ENCODE peak calls at places on chromosome 20, in nine cellular contexts. F is left lung; Y is CD8-positive, alpha-beta T cell; B is naive thymus-derived CD4-positive, alpha-beta T cell; N is aorta; J is GM12865; W is cardiac muscle cell; R is WERI-Rb-1; Q is body of pancreas. P is an unnamed sample.

GRCh38 chr20:34938466-34939163 is 17.0 kb downstream of the GSS start:
- DNase-seq in B (no peak), Y (no peak), F (peak; percentile 76), W (no peak), J (no peak), Q (peak; percentile 76), N (peak; percentile 78), R (no peak), P (peak; percentile 95)

GRCh38 chr20:24157213-24157612 is 168.6 kb upstream of the GGTLC1 start:
- DNase-seq in N (no peak), W (no peak), Y (peak; percentile 11), F (no peak), R (no peak), J (peak; percentile 3), B (no peak), Q (no peak), P (no peak)

GRCh38 chr20:1267161-1267560 is 1.1 kb downstream of the SNPH start:
- DNase-seq in W (no peak), B (no peak), Y (no peak), F (no peak), R (no peak), N (no peak), Q (no peak), J (no peak), P (no peak)

GRCh38 chr20:12354725-12355124 is 437.0 kb downstream of the BTBD3 start:
- DNase-seq in Y (no peak), J (no peak), B (no peak), W (peak; percentile 48), F (no peak), Q (no peak), N (no peak), R (no peak), P (no peak)

GRCh38 chr20:51930775-51931174 is 128.5 kb upstream of the SALL4 start:
- DNase-seq in Y (no peak), F (no peak), R (peak; percentile 48), J (no peak), Q (no peak), B (no peak), N (no peak), W (peak; percentile 90), P (no peak)

GRCh38 chr20:11178946-11179654 is 505.3 kb upstream of the JAG1 start:
- DNase-seq in Y (no peak), N (no peak), B (no peak), J (no peak), Q (no peak), F (no peak), W (peak; percentile 44), R (no peak), P (no peak)

GRCh38 chr20:3808141-3808479 is 12.0 kb downstream of the CDC25B start:
- DNase-seq in B (no peak), J (no peak), R (no peak), N (peak; percentile 92), Q (peak; percentile 86), F (peak; percentile 91), W (peak; percentile 91), Y (no peak), P (no peak)

GRCh38 chr20:48523191-48523757 is 304.5 kb downstream of the PREX1 start:
- DNase-seq in J (peak; percentile 50), N (no peak), B (no peak), F (no peak), R (no peak), Q (peak; percentile 22), W (peak; percentile 91), Y (no peak), P (peak; percentile 6)

GRCh38 chr20:46720776-46721425 is 11.5 kb downstream of the SLC2A10 start:
- DNase-seq in R (no peak), F (no peak), W (no peak), Q (no peak), Y (no peak), J (no peak), N (no peak), B (no peak), P (no peak)

GRCh38 chr20:43537921-43538854 is 20.6 kb upstream of the SGK2 start:
- DNase-seq in N (peak; percentile 85), Q (peak; percentile 87), B (peak; percentile 31), Y (peak; percentile 12), W (peak; percentile 73), J (peak; percentile 59), R (peak; percentile 66), F (peak; percentile 47), P (peak; percentile 65)

GRCh38 chr20:17589161-17589834 is 19.4 kb downstream of the DSTN start:
- DNase-seq in B (no peak), F (no peak), Y (no peak), J (no peak), N (no peak), Q (no peak), R (no peak), W (no peak), P (no peak)

GRCh38 chr20:20223981-20224380 is 143.9 kb upstream of the INSM1 start:
- DNase-seq in F (no peak), N (no peak), J (no peak), W (no peak), Q (no peak), B (no peak), R (no peak), Y (no peak), P (no peak)

GRCh38 chr20:57173986-57174385 is 92.5 kb downstream of the BMP7 start:
- DNase-seq in F (no peak), Y (no peak), J (no peak), R (no peak), B (no peak), Q (no peak), N (peak; percentile 28), W (no peak), P (no peak)

GRCh38 chr20:16064991-16065707 is 508.1 kb downstream of the KIF16B start:
- DNase-seq in Q (no peak), Y (no peak), W (no peak), N (no peak), J (no peak), R (no peak), F (no peak), B (no peak), P (no peak)

DNA sequence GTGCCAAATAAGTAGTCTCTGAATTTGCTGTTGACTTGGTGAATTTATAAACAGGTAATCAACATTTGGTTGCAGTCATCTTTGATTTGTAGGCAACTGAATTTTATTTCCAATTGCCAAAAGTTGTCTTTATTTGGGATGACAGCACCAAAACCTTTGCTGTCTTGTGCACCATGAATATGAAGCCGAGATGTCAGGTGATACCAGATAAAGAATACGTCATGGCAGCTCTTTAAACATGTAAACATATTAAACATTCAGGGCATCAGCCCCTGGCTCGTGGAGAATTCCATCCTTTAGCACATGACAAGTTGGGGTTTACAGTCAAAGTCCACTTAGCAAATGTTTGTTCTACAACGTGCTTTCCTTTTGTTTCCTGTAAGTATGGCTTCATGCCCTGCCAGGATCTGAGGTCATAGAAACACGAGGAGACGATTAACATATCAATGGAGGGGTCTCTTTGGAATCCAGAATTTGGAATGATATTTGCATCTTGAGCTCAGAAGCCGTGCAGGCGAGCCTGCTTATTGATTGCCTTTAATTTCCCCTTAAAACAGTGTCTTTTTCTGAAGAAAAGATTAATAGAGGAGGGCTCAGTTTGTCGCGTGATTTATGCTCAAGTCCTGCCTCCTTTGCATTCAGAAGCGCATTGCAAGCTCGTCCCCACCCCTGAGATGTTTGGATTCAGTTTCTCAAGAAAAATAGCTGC is 170.2 kb upstream of the ZNF217 start:
- DNase-seq in R (no peak), N (no peak), Q (peak; percentile 79), F (no peak), B (no peak), W (peak; percentile 64), Y (no peak), J (no peak), P (no peak)
- H3K4me3 ChIP-seq in R (no peak overlapping the region), N (no peak overlapping the region), Q (no peak overlapping the region), F (no peak overlapping the region), B (no peak overlapping the region), W (no peak overlapping the region), Y (no peak overlapping the region), J (no peak overlapping the region), P (no peak overlapping the region)

GRCh38 chr20:36155629-36155971 is 1.1 kb downstream of the EPB41L1 start:
- DNase-seq in R (no peak), W (no peak), F (no peak), Y (no peak), J (no peak), N (no peak), B (no peak), Q (no peak), P (no peak)
- H3K4me3 ChIP-seq in R (no peak overlapping the region), W (no peak overlapping the region), F (no peak overlapping the region), Y (no peak overlapping the region), J (no peak overlapping the region), N (no peak overlapping the region), B (no peak overlapping the region), Q (no peak overlapping the region), P (no peak overlapping the region)

GRCh38 chr20:44788706-44789456 is 21.5 kb downstream of the RIMS4 start:
- DNase-seq in Y (no peak), R (no peak), B (no peak), F (no peak), J (no peak), W (no peak), N (no peak), Q (no peak), P (no peak)
- H3K4me3 ChIP-seq in Y (no peak overlapping the region), R (no peak overlapping the region), B (no peak overlapping the region), F (no peak overlapping the region), J (no peak overlapping the region), W (no peak overlapping the region), N (no peak overlapping the region), Q (no peak overlapping the region), P (no peak overlapping the region)

GRCh38 chr20:40690836-40691565 is 2.0 kb upstream of the MAFB start:
- DNase-seq in N (no peak), J (no peak), Y (no peak), Q (no peak), W (no peak), F (no peak), R (no peak), B (no peak), P (no peak)
- H3K4me3 ChIP-seq in N (no peak overlapping the region), J (no peak overlapping the region), Y (no peak overlapping the region), Q (no peak overlapping the region), W (no peak overlapping the region), F (peak overlapping the region; percentile 76), R (no peak overlapping the region), B (no peak overlapping the region), P (no peak overlapping the region)

GRCh38 chr20:25860531-25861150 is 164.0 kb upstream of the ZNF337 start:
- DNase-seq in W (no peak), Y (no peak), N (peak; percentile 70), J (no peak), R (no peak), F (no peak), B (no peak), Q (no peak), P (no peak)

GRCh38 chr20:25863536-25864325 is 167.1 kb upstream of the ZNF337 start:
- DNase-seq in J (no peak), Q (no peak), R (no peak), B (no peak), Y (no peak), W (peak; percentile 26), N (peak; percentile 77), F (no peak), P (no peak)

GRCh38 chr20:25856256-25856884 is 159.7 kb upstream of the ZNF337 start:
- DNase-seq in Q (no peak), R (no peak), F (no peak), N (no peak), J (no peak), W (no peak), Y (no peak), B (no peak), P (no peak)

GRCh38 chr20:25859649-25860530 is 163.2 kb upstream of the ZNF337 start:
- DNase-seq in Q (peak; percentile 86), N (peak; percentile 93), B (peak; percentile 85), F (no peak), W (peak; percentile 68), J (no peak), R (peak; percentile 79), Y (peak; percentile 70), P (peak; percentile 65)

GRCh38 chr20:25858495-25859425 is 162.1 kb upstream of the ZNF337 start:
- DNase-seq in N (no peak), J (no peak), Y (no peak), W (no peak), R (no peak), Q (no peak), B (no peak), F (no peak), P (no peak)
- H3K4me3 ChIP-seq in N (no peak overlapping the region), J (no peak overlapping the region), Y (no peak overlapping the region), W (no peak overlapping the region), R (no peak overlapping the region), Q (no peak overlapping the region), B (no peak overlapping the region), F (peak overlapping the region; percentile 5), P (no peak overlapping the region)